ENCODE peak calls at places on chromosomes 1 and 21, in eight cellular contexts. M is fibroblast of the aortic adventitia, W is omental fat pad, A is heart right ventricle, L is mucosa of descending colon, U is BJ, P is cardiac muscle cell, T is left ventricle myocardium inferior. N is an unnamed sample.

GRCh38 chr21:41651830-41652229 is 115.0 kb downstream of the RIPK4 start:
- DNase-seq in P (no peak), A (no peak), M (no peak), T (no peak), W (no peak), U (no peak), L (no peak), N (no peak)

GRCh38 chr1:46094454-46094853 is 38.0 kb downstream of the PIK3R3 start:
- DNase-seq in M (peak; percentile 37), U (no peak), A (no peak), P (no peak), W (no peak), T (no peak), L (no peak), N (no peak)

GRCh38 chr1:64906447-64906846 is 59.9 kb downstream of the JAK1 start:
- DNase-seq in W (no peak), T (no peak), L (no peak), M (no peak), U (no peak), A (no peak), P (no peak), N (no peak)

GRCh38 chr21:33196956-33197374 is 32.8 kb upstream of the IFNAR2 start:
- DNase-seq in A (peak; percentile 47), L (no peak), M (peak; percentile 72), U (no peak), P (peak; percentile 91), W (no peak), T (peak; percentile 39), N (peak; percentile 67)

GRCh38 chr1:10007161-10007560 is 10.1 kb downstream of the RBP7 start:
- DNase-seq in W (no peak), M (peak; percentile 61), A (no peak), P (no peak), U (no peak), L (no peak), T (no peak), N (no peak)

GRCh38 chr1:164771568-164772350 is 212.8 kb downstream of the PBX1 start:
- DNase-seq in T (no peak), A (no peak), M (peak; percentile 92), U (no peak), L (no peak), W (no peak), P (no peak), N (no peak)

GRCh38 chr21:33802458-33802857 is 113.1 kb downstream of the ATP5PO start:
- DNase-seq in A (no peak), U (no peak), P (no peak), W (no peak), M (peak; percentile 30), T (no peak), L (no peak), N (no peak)

GRCh38 chr1:22140681-22141080 is 2.2 kb downstream of the WNT4 start:
- DNase-seq in L (no peak), T (no peak), A (no peak), W (no peak), P (no peak), M (no peak), U (no peak), N (no peak)

GRCh38 chr1:187839873-187840272 is 1011.1 kb downstream of the PLA2G4A start:
- DNase-seq in L (no peak), U (no peak), M (no peak), P (no peak), A (no peak), T (no peak), W (no peak), N (no peak)

GRCh38 chr1:51236548-51237312 is 657 bp downstream of the RNF11 start:
- DNase-seq in A (no peak), W (no peak), U (no peak), T (peak; percentile 32), M (no peak), P (peak; percentile 28), L (peak; percentile 74), N (peak; percentile 38)

GRCh38 chr1:91278754-91279153 is 125.9 kb downstream of the HFM1 start:
- DNase-seq in W (no peak), P (no peak), A (no peak), M (peak; percentile 49), L (no peak), U (no peak), T (no peak), N (no peak)
- TF ChIP-seq CTCF in W (no peak), P (peak; percentile 27), A (no peak), M (peak; percentile 19), L (no peak), U (peak; percentile 12), T (peak; percentile 22), N (peak; percentile 24)

DNA sequence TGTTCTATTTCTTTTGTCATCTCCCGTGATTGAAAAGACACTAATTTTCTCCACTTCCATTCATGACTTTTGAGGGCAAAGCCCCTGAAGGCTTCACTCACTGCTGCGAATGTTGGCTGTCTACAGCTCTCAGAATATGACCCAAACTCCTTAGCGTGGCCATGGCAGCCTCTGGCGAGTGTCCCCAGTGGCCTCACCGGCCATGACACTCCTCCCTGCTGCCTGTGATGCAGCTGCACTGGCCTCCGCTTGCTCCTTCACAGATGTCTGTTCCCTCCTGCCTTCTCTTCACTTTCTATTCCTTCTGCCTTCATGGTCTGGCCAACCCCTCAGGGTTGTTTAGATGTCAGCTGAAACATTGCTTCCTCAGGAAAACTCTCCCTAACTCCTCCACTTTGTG is 30.8 kb upstream of the PTPRF start:
- DNase-seq in P (no peak), A (no peak), T (no peak), W (no peak), L (no peak), U (no peak), M (no peak), N (no peak)
- TF ChIP-seq CTCF in P (no peak), A (no peak), T (no peak), W (no peak), L (no peak), U (peak; percentile 19), M (no peak), N (no peak)

DNA sequence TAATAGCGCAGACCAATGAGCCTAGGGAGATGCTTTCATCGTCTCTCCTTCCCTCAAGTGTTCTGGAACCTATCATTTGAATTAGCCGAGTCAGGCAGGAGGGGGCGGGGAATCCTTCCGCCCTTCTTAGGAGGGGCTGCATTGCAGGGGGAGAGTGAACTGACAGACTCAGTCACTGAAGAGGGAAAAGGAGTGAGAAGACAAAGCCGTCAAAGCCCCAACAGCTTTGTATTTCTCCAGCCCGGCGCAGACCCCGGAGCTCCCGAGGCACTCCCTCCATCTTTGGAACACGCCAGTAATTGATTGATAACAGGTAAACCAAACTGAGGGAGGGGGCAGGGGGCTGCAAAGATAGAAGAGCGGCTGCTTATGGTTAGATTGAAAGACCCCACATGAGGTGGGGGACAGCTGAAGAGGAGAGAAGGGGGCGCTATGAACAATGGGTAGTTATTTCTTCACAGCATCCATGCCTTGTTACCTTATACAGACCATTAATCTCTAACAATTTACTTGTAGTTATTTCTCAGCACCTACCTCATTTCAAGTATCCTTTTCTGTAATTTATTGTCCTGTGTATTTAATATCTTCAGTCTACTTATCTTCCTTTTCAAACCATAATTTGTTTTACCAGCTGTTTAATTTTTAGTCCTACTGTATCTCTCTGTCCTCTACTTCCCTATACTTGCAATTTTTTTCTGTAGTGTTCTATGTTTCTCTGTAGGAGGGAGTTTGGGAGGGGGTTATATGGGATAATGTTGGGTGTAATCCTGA is at the start of gene MLLT11:
- DNase-seq in L (no peak), W (no peak), T (peak; percentile 35), M (peak; percentile 61), A (peak; percentile 27), U (no peak), P (peak; percentile 88), N (peak; percentile 45)
- TF ChIP-seq CTCF in L (no peak), W (no peak), T (no peak), M (no peak), A (no peak), U (no peak), P (no peak), N (no peak)

DNA sequence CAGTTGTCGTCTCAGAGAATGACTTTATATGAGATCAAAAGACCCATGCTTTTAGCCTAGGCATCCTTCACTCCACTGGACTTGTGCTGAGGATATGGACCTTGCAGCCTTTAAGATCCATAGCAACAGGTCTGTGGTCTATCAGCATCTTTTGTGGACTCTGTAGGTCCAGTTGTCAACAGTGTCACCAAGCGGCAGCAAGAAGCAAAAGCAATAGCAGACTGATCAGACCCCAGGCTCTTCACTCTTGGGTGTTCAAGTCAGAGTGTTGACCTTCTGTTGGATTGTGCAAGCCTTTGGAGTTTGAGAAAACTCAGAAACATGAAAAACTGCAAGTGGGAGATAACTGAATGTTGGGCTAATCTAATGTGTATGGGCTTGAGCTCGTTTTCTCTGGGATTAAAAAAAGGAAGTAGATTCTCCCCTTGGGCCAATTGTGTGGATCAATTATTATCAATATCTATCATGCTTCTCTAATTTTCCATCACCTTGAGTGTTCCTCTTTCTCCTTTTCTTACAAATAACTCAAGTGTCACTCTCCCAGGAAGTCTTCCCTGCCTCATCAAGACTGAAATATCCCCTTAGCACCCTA is 144.2 kb downstream of the LYPLAL1 start:
- DNase-seq in M (no peak), P (peak; percentile 70), W (no peak), L (no peak), T (no peak), A (no peak), U (no peak), N (peak; percentile 5)
- TF ChIP-seq CTCF in M (peak; percentile 12), P (peak; percentile 30), W (no peak), L (no peak), T (no peak), A (no peak), U (peak; percentile 20), N (peak; percentile 26)

GRCh38 chr1:230761443-230762167 is 14.4 kb downstream of the CAPN9 start:
- DNase-seq in L (no peak), P (no peak), U (no peak), M (no peak), W (no peak), T (no peak), A (no peak), N (no peak)

GRCh38 chr1:230763927-230764591 is 16.9 kb downstream of the CAPN9 start:
- DNase-seq in L (no peak), M (no peak), U (no peak), T (no peak), P (no peak), A (no peak), W (no peak), N (no peak)

GRCh38 chr1:230757856-230758704 is 10.9 kb downstream of the CAPN9 start:
- DNase-seq in T (no peak), A (no peak), W (no peak), L (no peak), P (no peak), M (no peak), U (no peak), N (no peak)

GRCh38 chr1:230758705-230759354 is 11.6 kb downstream of the CAPN9 start:
- DNase-seq in L (no peak), A (no peak), U (no peak), P (no peak), W (no peak), M (peak; percentile 16), T (no peak), N (no peak)

GRCh38 chr1:230760360-230760827 is 13.2 kb downstream of the CAPN9 start:
- DNase-seq in A (no peak), U (no peak), L (no peak), M (no peak), T (no peak), P (peak; percentile 74), W (no peak), N (no peak)
- TF ChIP-seq CTCF in A (no peak), U (no peak), L (no peak), M (no peak), T (no peak), P (no peak), W (no peak), N (no peak)

DNA sequence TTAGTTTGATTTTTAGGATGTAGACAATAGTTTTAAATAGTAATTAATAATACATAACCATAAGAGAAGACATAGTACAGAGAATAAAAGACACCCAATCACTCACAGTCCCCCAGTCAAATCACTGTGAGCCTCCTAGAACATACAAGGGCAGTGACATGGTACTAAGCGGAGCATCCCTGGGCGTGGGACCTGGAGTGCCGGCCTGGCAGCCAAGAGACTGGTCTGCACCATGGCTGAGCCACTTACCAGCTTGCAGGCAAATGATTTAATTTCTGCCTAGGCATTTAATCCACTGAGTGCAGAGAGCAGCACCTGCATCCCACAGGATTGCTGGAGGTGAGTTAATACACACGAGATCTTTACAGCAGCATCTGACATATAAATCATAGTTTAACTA is 20.4 kb downstream of the SDHB start:
- DNase-seq in T (no peak), W (no peak), P (no peak), L (no peak), A (no peak), U (no peak), M (no peak), N (no peak)
- TF ChIP-seq CTCF in T (no peak), W (no peak), P (no peak), L (no peak), A (no peak), U (no peak), M (no peak), N (no peak)

N was measured in endothelial cell.